ENCODE peak calls at places on chromosomes 3 and 15, in nine cellular contexts. W is RWPE1, T is GM13977, A is fibroblast of lung, K is endothelial cell of umbilical vein, F is gastrocnemius medialis, Z is OCI-LY7, L is Panc1, R is cardiac fibroblast. J is an unnamed sample.

GRCh38 chr15:31262143-31262530 is 64.5 kb upstream of the KLF13 start:
- DNase-seq in K (no peak), L (no peak), R (no peak), Z (no peak), T (no peak), F (no peak), W (no peak), A (no peak), J (no peak)

GRCh38 chr3:138440596-138440995 is 6.2 kb downstream of the ESYT3 start:
- DNase-seq in L (no peak), R (peak; percentile 64), Z (no peak), A (no peak), K (no peak), W (no peak), F (no peak), T (no peak), J (no peak)

GRCh38 chr15:50906954-50907865 is 1.3 kb upstream of the AP4E1 start:
- DNase-seq in T (peak; percentile 84), R (no peak), K (no peak), F (no peak), L (no peak), Z (peak; percentile 55), A (no peak), W (no peak), J (peak; percentile 94)

GRCh38 chr3:194123735-194124134 is 12.2 kb upstream of the HES1 start:
- DNase-seq in W (no peak), Z (no peak), L (no peak), F (no peak), K (no peak), A (no peak), R (no peak), T (no peak), J (no peak)

GRCh38 chr15:29920515-29920914 is 98.2 kb upstream of the TJP1 start:
- DNase-seq in W (peak; percentile 84), K (no peak), A (no peak), T (no peak), Z (no peak), L (no peak), F (no peak), R (no peak), J (no peak)

GRCh38 chr3:195224156-195224979 is 46.6 kb downstream of the XXYLT1 start:
- DNase-seq in T (no peak), W (no peak), A (no peak), R (no peak), F (no peak), L (no peak), Z (no peak), K (no peak), J (no peak)

GRCh38 chr3:61561374-61562041 is at the start of gene PTPRG:
- DNase-seq in K (peak; percentile 95), T (peak; percentile 70), R (peak; percentile 94), Z (peak; percentile 63), L (no peak), W (peak; percentile 74), F (peak; percentile 91), A (peak; percentile 96), J (peak; percentile 48)

GRCh38 chr3:122505676-122506075 is 9.1 kb downstream of the KPNA1 start:
- DNase-seq in F (no peak), W (no peak), L (no peak), K (no peak), R (no peak), Z (no peak), T (no peak), A (no peak), J (no peak)

DNA sequence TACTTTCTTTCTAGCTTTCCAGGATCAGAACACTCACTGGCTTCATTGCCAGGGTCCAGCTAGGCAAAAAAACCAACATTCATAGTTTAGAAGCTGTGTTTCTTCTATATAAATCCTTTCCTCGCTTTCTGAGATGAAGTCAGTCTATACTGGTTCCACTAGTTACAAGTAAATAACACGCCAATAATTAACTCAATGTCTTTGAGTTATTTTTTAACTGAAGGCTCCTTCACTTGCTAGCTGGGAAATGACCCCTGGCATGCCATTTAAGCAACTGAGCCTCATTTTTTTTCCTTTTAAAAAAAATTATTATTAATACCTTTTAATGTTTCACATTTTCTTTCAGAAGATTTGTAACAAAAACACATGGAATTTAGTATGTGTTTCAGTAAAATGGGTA is 2.1 kb upstream of the CCDC174 start:
- DNase-seq in K (no peak), L (no peak), R (no peak), Z (no peak), F (no peak), T (no peak), A (no peak), W (no peak), J (no peak)
- TF ChIP-seq CTCF in K (no peak), L (no peak), R (no peak), Z (no peak), F (no peak), T (no peak), A (no peak), W (no peak), J (no peak)

GRCh38 chr3:173275740-173276139 is 121.8 kb upstream of the NLGN1 start:
- DNase-seq in F (no peak), W (no peak), A (no peak), K (no peak), L (no peak), T (no peak), Z (peak; percentile 10), R (no peak), J (no peak)
- TF ChIP-seq CTCF in F (no peak), W (no peak), A (no peak), K (peak; percentile 9), L (peak; percentile 33), T (peak; percentile 37), Z (peak; percentile 67), R (no peak), J (no peak)

GRCh38 chr3:141368925-141369794 is 856 bp downstream of the ZBTB38 start:
- DNase-seq in W (no peak), A (peak; percentile 90), L (no peak), T (no peak), R (peak; percentile 95), F (no peak), K (peak; percentile 77), Z (no peak), J (no peak)

GRCh38 chr3:141365206-141365605 is 3.1 kb upstream of the ZBTB38 start:
- DNase-seq in R (no peak), F (no peak), W (no peak), T (no peak), L (no peak), A (no peak), Z (no peak), K (no peak), J (no peak)

GRCh38 chr3:141367038-141367730 is 1.1 kb upstream of the ZBTB38 start:
- DNase-seq in A (peak; percentile 99), R (peak; percentile 100), W (peak; percentile 83), F (peak; percentile 85), Z (no peak), T (no peak), L (no peak), K (peak; percentile 85), J (no peak)

GRCh38 chr3:141368062-141368924 is at the start of gene ZBTB38:
- DNase-seq in T (no peak), Z (no peak), W (peak; percentile 84), K (peak; percentile 91), A (peak; percentile 96), F (peak; percentile 95), L (no peak), R (peak; percentile 99), J (no peak)

DNA sequence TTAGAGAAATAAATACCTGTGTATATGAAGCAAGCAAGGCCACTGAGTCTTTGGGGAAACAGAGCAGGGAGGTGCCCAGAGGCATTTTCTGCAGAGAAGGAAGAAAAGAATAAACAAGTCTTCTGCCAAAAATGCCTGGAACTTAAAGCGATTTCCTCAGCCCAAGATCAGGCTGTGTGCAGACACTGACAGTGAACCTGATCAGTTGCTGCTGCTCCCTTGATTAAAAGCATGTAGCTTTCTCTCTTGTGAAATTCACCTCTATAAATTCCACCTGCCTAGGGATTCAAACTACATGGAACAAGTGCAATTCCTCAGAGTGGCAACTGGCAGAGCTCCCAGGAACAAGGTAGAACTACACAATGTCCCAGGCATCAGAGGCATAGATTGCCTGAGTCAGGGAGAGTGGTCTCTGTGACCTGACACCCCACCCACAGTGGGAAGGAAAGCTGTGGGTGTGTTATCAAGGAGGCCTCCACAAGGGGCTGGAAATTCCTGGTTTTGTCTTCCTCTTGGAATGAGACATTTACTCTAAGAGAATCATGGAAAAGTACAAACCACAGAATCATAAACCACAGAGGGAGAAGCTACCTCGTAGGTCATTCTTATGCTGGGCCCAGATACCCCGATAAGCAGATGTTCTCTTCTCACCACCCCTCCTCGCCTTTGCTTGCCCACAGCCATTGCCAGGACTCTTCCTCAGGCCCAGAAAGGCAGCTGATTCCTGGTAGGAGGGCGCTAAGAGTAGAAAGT is 1.8 kb upstream of the ZBTB38 start:
- DNase-seq in R (peak; percentile 92), F (peak; percentile 80), W (peak; percentile 42), T (no peak), L (no peak), K (peak; percentile 80), Z (no peak), A (peak; percentile 85), J (no peak)
- TF ChIP-seq CTCF in R (peak; percentile 18), F (no peak), W (no peak), T (no peak), L (no peak), K (peak; percentile 9), Z (no peak), A (peak; percentile 9), J (no peak)

GRCh38 chr3:133824961-133825485 is 19.4 kb downstream of the SRPRB start:
- DNase-seq in A (no peak), R (no peak), L (no peak), T (no peak), Z (no peak), F (no peak), W (no peak), K (no peak), J (no peak)

GRCh38 chr3:133820889-133821675 is 15.5 kb downstream of the SRPRB start:
- DNase-seq in A (no peak), F (no peak), K (no peak), W (no peak), L (no peak), T (no peak), Z (no peak), R (no peak), J (no peak)

GRCh38 chr3:133820129-133820528 is 14.5 kb downstream of the SRPRB start:
- DNase-seq in W (peak; percentile 11), L (no peak), A (no peak), R (no peak), K (no peak), Z (no peak), T (no peak), F (no peak), J (no peak)

GRCh38 chr3:133825969-133826727 is 20.5 kb downstream of the SRPRB start:
- DNase-seq in K (no peak), Z (no peak), R (no peak), F (no peak), T (no peak), A (no peak), W (no peak), L (no peak), J (no peak)

DNA sequence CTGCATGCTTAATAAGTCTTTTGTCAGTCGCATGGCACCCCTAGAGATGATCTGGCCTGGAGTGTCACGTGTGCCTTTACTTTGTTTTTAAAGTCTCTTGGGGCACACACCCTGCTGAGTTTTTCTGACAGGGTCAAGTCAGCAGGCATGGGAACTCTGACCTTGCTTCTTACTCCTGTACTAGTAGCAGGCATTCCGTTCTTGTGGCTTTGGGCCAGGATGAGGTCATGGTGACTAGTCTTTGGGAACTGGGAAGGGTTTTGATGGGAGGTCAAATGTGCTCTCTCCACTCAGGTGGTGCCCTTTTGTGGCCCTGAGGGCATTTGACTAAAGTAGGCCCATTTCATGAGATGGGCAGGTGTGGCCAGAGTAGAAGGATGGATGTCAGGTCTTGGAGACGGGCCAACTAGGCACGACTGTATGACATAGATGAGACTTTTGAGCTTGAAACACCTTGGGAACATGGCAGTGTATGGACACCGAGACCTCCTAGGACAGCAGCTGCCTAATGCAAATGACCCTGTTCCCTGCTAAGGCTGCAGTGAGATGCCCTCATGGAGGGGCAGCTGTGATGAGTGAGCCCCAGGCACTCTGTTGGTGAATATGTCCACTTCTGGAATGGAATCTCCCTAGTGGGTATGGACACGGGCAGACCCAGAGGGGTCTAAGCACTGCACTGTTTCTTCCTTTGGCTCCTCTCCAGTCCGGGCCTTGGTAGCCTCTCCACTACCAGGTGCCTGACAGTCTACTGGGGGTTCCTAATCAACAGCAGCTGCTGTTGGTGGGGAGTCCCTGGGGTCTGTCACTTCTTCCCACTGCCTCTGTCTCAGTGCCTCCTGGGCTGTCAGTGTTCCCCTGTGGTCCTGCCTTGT is 16.4 kb downstream of the SRPRB start:
- DNase-seq in F (peak; percentile 52), W (peak; percentile 87), T (no peak), K (peak; percentile 44), R (peak; percentile 67), Z (no peak), L (peak; percentile 91), A (peak; percentile 77), J (no peak)
- TF ChIP-seq CTCF in F (no peak), W (peak; percentile 51), T (no peak), K (no peak), R (no peak), Z (peak; percentile 51), L (no peak), A (peak; percentile 22), J (no peak)

J was measured in activated CD8-positive, alpha-beta T cell treated with anti-CD3 and anti-CD28 coated beads for 36 hours.